ENCODE peak calls at places on chromosomes 12 and 14, in six cellular contexts. Q is type B pancreatic cell; K is activated naive CD8-positive, alpha-beta T cell treated with anti-CD3 and anti-CD28 coated beads for 36 hours; I is mucosa of gallbladder; D is uterus; N is stimulated activated CD4-positive, alpha-beta T cell treated with anti-CD3 and anti-CD28 coated beads, Interleukin-1b, Interleukin-23, amount 100 ng/mL, for 48 hours. R is an unnamed sample.

GRCh38 chr12:111991946-111992345 is 21.0 kb downstream of the TMEM116 start:
- DNase-seq in K (no peak), Q (no peak), N (no peak), D (no peak), I (no peak), R (no peak)

GRCh38 chr12:131055596-131056233 is 102.0 kb downstream of the ADGRD1 start:
- DNase-seq in I (no peak), N (no peak), Q (no peak), D (no peak), K (no peak), R (no peak)

GRCh38 chr14:89673499-89674225 is 256.6 kb upstream of the FOXN3 start:
- DNase-seq in I (no peak), K (no peak), N (no peak), D (no peak), Q (no peak), R (peak)

GRCh38 chr14:102498005-102498677 is 11.4 kb downstream of the ANKRD9 start:
- DNase-seq in D (no peak), K (no peak), I (no peak), Q (no peak), N (no peak), R (no peak)

GRCh38 chr12:65387396-65387795 is 108.9 kb downstream of the MSRB3 start:
- DNase-seq in N (no peak), K (no peak), Q (no peak), D (no peak), I (no peak), R (no peak)

GRCh38 chr12:105100207-105100985 is 7.1 kb upstream of the WASHC4 start:
- DNase-seq in Q (no peak), K (no peak), N (no peak), D (no peak), I (no peak), R (peak)

GRCh38 chr12:65510584-65511050 is 232.1 kb downstream of the MSRB3 start:
- DNase-seq in N (no peak), D (peak), Q (peak), I (peak), K (no peak), R (no peak)

GRCh38 chr14:36208690-36209278 is 32.3 kb upstream of the PTCSC3 start:
- DNase-seq in D (no peak), N (no peak), I (no peak), Q (no peak), K (no peak), R (no peak)

GRCh38 chr14:31880935-31881334 is 196.2 kb upstream of the ARHGAP5 start:
- DNase-seq in K (no peak), N (no peak), I (no peak), Q (no peak), D (no peak), R (peak)

GRCh38 chr14:100734031-100734990 is 7.6 kb downstream of the DLK1 start:
- DNase-seq in K (no peak), Q (no peak), N (no peak), I (no peak), D (no peak), R (no peak)

GRCh38 chr12:75953312-75953906 is 78.2 kb downstream of the PHLDA1 start:
- DNase-seq in D (no peak), N (no peak), I (no peak), K (no peak), Q (no peak), R (peak)

GRCh38 chr14:68492889-68493288 is 300.0 kb downstream of the ZFP36L1 start:
- DNase-seq in K (no peak), D (no peak), I (no peak), N (no peak), Q (no peak), R (no peak)

GRCh38 chr12:120117961-120118709 is 1.6 kb upstream of the RAB35 start:
- DNase-seq in D (no peak), N (no peak), K (no peak), Q (no peak), I (no peak), R (peak)

GRCh38 chr14:74480051-74480450 is 13.1 kb downstream of the NPC2 start:
- DNase-seq in K (no peak), Q (no peak), I (no peak), N (no peak), D (no peak), R (peak)

GRCh38 chr12:4866288-4866687 is 43.4 kb upstream of the KCNA1 start:
- DNase-seq in D (no peak), N (no peak), I (peak), K (no peak), Q (no peak), R (no peak)

GRCh38 chr12:68310370-68310769 is 21.8 kb downstream of the MDM1 start:
- DNase-seq in Q (no peak), K (no peak), D (no peak), N (no peak), I (no peak), R (peak)

GRCh38 chr12:124992874-124993567 is 424 bp upstream of the BRI3BP start:
- DNase-seq in N (peak), Q (peak), I (peak), D (no peak), K (peak), R (peak)

GRCh38 chr12:103503546-103504480 is 8.0 kb upstream of the C12orf42 start:
- DNase-seq in K (peak), D (no peak), Q (no peak), I (no peak), N (peak), R (no peak)